ENCODE peak calls at places on chromosomes 12 and 14, in seven cellular contexts. R, O, V, H, C, M and D are unnamed samples.

GRCh38 chr12:57452181-57452936 is 2.7 kb upstream of the INHBE start:
- DNase-seq in M (no peak), H (no peak), O (peak), C (peak), V (peak), R (no peak), D (no peak)

GRCh38 chr12:1870998-1871917 is 47.2 kb downstream of the CACNA2D4 start:
- DNase-seq in R (no peak), H (no peak), V (no peak), M (no peak), O (no peak), C (no peak), D (no peak)

GRCh38 chr14:63283501-63284248 is 35.1 kb downstream of the GPHB5 start:
- DNase-seq in V (no peak), M (no peak), H (no peak), C (no peak), R (no peak), O (no peak), D (no peak)

GRCh38 chr12:100534625-100535227 is 38.8 kb upstream of the GAS2L3 start:
- DNase-seq in C (no peak), V (no peak), M (no peak), O (no peak), H (no peak), R (no peak), D (no peak)

GRCh38 chr12:58668831-58669230 is 251.5 kb downstream of the LRIG3 start:
- DNase-seq in O (peak), R (no peak), C (no peak), V (peak), H (no peak), M (no peak), D (no peak)

GRCh38 chr14:23142826-23143225 is 23.8 kb upstream of the CEBPE start:
- DNase-seq in O (no peak), C (no peak), R (no peak), M (no peak), V (no peak), H (no peak), D (no peak)

GRCh38 chr12:91846466-91847055 is 299.1 kb downstream of the BTG1 start:
- DNase-seq in O (no peak), H (no peak), C (no peak), V (no peak), M (no peak), R (no peak), D (no peak)

GRCh38 chr14:72812292-72812851 is 81.5 kb downstream of the DPF3 start:
- DNase-seq in H (no peak), C (no peak), O (no peak), V (no peak), R (no peak), M (no peak), D (no peak)